ENCODE peak calls at places on chromosomes 12 and 14, in eight cellular contexts. N is CD4-positive, alpha-beta T cell; E is MV-4-11; F is mesothelial cell of epicardium; T is GM04503; Y is stimulated activated CD8-positive, alpha-beta memory T cell treated with anti-CD3 and anti-CD28 coated beads, Interleukin-7, amount 100 ng/mL, for 1 hour; B is NCI-H1048; I is KG1. U is an unnamed sample.

GRCh38 chr14:56341766-56342418 is 223.7 kb downstream of the PELI2 start:
- DNase-seq in F (no peak), Y (no peak), N (no peak), T (no peak), E (no peak), B (no peak), I (no peak), U (no peak)

GRCh38 chr14:101784631-101785030 is 23.1 kb downstream of the PPP2R5C start:
- DNase-seq in T (no peak), I (no peak), F (no peak), E (no peak), N (no peak), B (no peak), Y (no peak), U (no peak)

GRCh38 chr14:89489796-89490506 is 72.9 kb upstream of the FOXN3 start:
- DNase-seq in B (no peak), Y (no peak), N (no peak), I (no peak), F (no peak), T (no peak), E (peak), U (no peak)

GRCh38 chr12:64730585-64730964 is 28.6 kb downstream of the GNS start:
- DNase-seq in F (no peak), T (no peak), I (no peak), E (peak), Y (no peak), B (no peak), N (no peak), U (no peak)

GRCh38 chr12:123004287-123004686 is 23.8 kb downstream of the ARL6IP4 start:
- DNase-seq in T (no peak), N (no peak), Y (no peak), E (no peak), B (no peak), F (no peak), I (no peak), U (no peak)

GRCh38 chr12:2194060-2194459 is 141.3 kb downstream of the CACNA1C start:
- DNase-seq in I (no peak), Y (no peak), T (no peak), E (no peak), N (no peak), F (no peak), B (no peak), U (no peak)

GRCh38 chr14:31893156-31893813 is 183.8 kb upstream of the ARHGAP5 start:
- DNase-seq in N (no peak), I (no peak), B (no peak), T (no peak), F (no peak), Y (no peak), E (no peak), U (no peak)

GRCh38 chr14:48586099-48586498 is 910.7 kb upstream of the MDGA2 start:
- DNase-seq in B (no peak), N (no peak), Y (no peak), E (no peak), T (no peak), I (no peak), F (no peak), U (no peak)

GRCh38 chr12:123388948-123389559 is 5.1 kb downstream of the KMT5A start:
- DNase-seq in B (no peak), N (no peak), I (no peak), E (no peak), T (no peak), Y (no peak), F (no peak), U (no peak)

GRCh38 chr12:104105461-104105860 is 32.5 kb downstream of the NFYB start:
- DNase-seq in Y (no peak), F (no peak), N (no peak), T (no peak), B (no peak), I (no peak), E (no peak), U (no peak)

GRCh38 chr14:94100847-94101246 is 9.7 kb upstream of the IFI27 start:
- DNase-seq in N (no peak), I (no peak), Y (no peak), F (no peak), E (peak), T (peak), B (no peak), U (no peak)

GRCh38 chr14:68140111-68140741 is 320.6 kb downstream of the RAD51B start:
- DNase-seq in T (peak), E (no peak), I (no peak), B (peak), F (no peak), N (no peak), Y (no peak), U (no peak)

GRCh38 chr14:70782361-70782760 is 27.0 kb downstream of the MAP3K9 start:
- DNase-seq in Y (no peak), E (peak), N (no peak), F (no peak), I (peak), B (no peak), T (peak), U (no peak)

GRCh38 chr12:1384910-1385309 is 209.5 kb downstream of the FBXL14 start:
- DNase-seq in N (no peak), I (no peak), F (no peak), B (no peak), E (no peak), Y (no peak), T (no peak), U (no peak)

GRCh38 chr12:59698599-59698998 is 102.8 kb downstream of the SLC16A7 start:
- DNase-seq in Y (no peak), E (peak), F (no peak), B (no peak), T (peak), N (no peak), I (no peak), U (peak)

GRCh38 chr12:22477166-22477893 is 67.0 kb downstream of the C2CD5 start:
- DNase-seq in I (no peak), T (no peak), N (no peak), E (peak), F (no peak), Y (no peak), B (no peak), U (no peak)

GRCh38 chr14:101928415-101928841 is 35.9 kb upstream of the DYNC1H1 start:
- DNase-seq in Y (no peak), F (no peak), N (no peak), I (no peak), T (no peak), E (no peak), B (no peak), U (no peak)

GRCh38 chr12:20646239-20646827 is 48.8 kb upstream of the SLCO1C1 start:
- DNase-seq in E (peak), I (peak), N (no peak), T (peak), F (no peak), B (no peak), Y (no peak), U (peak)

GRCh38 chr12:132333273-132333672 is 3.9 kb upstream of the GALNT9 start:
- DNase-seq in Y (no peak), F (no peak), I (no peak), T (no peak), E (no peak), B (no peak), N (no peak), U (no peak)

GRCh38 chr12:132338781-132339180 is 9.4 kb upstream of the GALNT9 start:
- DNase-seq in T (no peak), Y (no peak), E (no peak), N (no peak), F (no peak), B (no peak), I (no peak), U (no peak)

GRCh38 chr12:104457746-104458644 is 1.2 kb downstream of the CHST11 start:
- DNase-seq in I (no peak), Y (no peak), B (no peak), F (no peak), E (no peak), T (no peak), N (peak), U (no peak)

GRCh38 chr14:74763803-74764531 is 851 bp downstream of the YLPM1 start:
- DNase-seq in Y (no peak), N (no peak), E (no peak), F (no peak), B (no peak), I (no peak), T (no peak), U (no peak)

GRCh38 chr12:108939594-108939993 is 59.7 kb downstream of the DAO start:
- DNase-seq in T (no peak), Y (no peak), E (peak), B (no peak), I (no peak), N (no peak), F (no peak), U (no peak)

GRCh38 chr14:43483415-43483814 is 1023.7 kb downstream of the FSCB start:
- DNase-seq in T (no peak), N (no peak), I (no peak), Y (no peak), E (no peak), F (no peak), B (no peak), U (no peak)

GRCh38 chr12:70852416-70853150 is 68.0 kb downstream of the PTPRR start:
- DNase-seq in B (no peak), E (peak), F (no peak), T (no peak), Y (no peak), N (no peak), I (no peak), U (no peak)

GRCh38 chr14:94480809-94481208 is 4.8 kb upstream of the SERPINA9 start:
- DNase-seq in F (no peak), N (no peak), Y (no peak), I (no peak), T (no peak), E (no peak), B (no peak), U (no peak)

GRCh38 chr14:92726135-92726932 is 22.1 kb downstream of the LGMN start:
- DNase-seq in F (no peak), E (peak), N (no peak), B (no peak), T (no peak), I (no peak), Y (no peak), U (no peak)

GRCh38 chr14:24087004-24087403 is 7.1 kb upstream of the PCK2 start:
- DNase-seq in N (no peak), E (no peak), B (no peak), I (no peak), T (no peak), F (no peak), Y (no peak), U (no peak)

GRCh38 chr14:30996892-30997659 is 28.4 kb upstream of the AP4S1 start:
- DNase-seq in T (no peak), N (no peak), Y (no peak), E (no peak), B (no peak), F (no peak), I (no peak), U (no peak)